ENCODE peak calls at places on chromosome X, in eight cellular contexts. X is HL-60, W is HCT116, D is Panc1, Y is GM12891, Z is HepG2, V is GM12892, B is stomach. J is an unnamed sample.

GRCh38 chrX:40153335-40154221 is 55.8 kb upstream of the BCOR start:
- DNase-seq in X (peak), W (no peak), D (no peak), Y (no peak), Z (no peak), V (no peak), B (peak), J (peak)

GRCh38 chrX:40552768-40553167 is 28.0 kb upstream of the ATP6AP2 start:
- DNase-seq in X (peak), W (no peak), D (no peak), Y (no peak), Z (no peak), V (no peak), B (no peak), J (no peak)

GRCh38 chrX:63424063-63424462 is 72.9 kb upstream of the SPIN4 start:
- DNase-seq in X (no peak), W (peak), D (no peak), Y (no peak), Z (no peak), V (no peak), B (no peak), J (no peak)

GRCh38 chrX:2642791-2643190 is 48.3 kb upstream of the CD99 start:
- DNase-seq in X (no peak), W (no peak), D (no peak), Y (no peak), Z (no peak), V (no peak), B (no peak), J (no peak)

GRCh38 chrX:103879339-103879738 is 47.3 kb upstream of the RAB9B start:
- DNase-seq in X (no peak), W (no peak), D (no peak), Y (no peak), Z (no peak), V (no peak), B (no peak), J (no peak)

GRCh38 chrX:105462191-105462590 is 241.7 kb upstream of the TEX13A start:
- DNase-seq in X (no peak), W (no peak), D (no peak), Y (no peak), Z (no peak), V (no peak), B (no peak), J (no peak)

GRCh38 chrX:154004315-154004714 is 15.4 kb downstream of the IRAK1 start:
- DNase-seq in X (no peak), W (no peak), D (no peak), Y (no peak), Z (no peak), V (no peak), B (no peak), J (no peak)

GRCh38 chrX:116204947-116205346 is 34.4 kb downstream of the AGTR2 start:
- DNase-seq in X (no peak), W (peak), D (no peak), Y (no peak), Z (peak), V (no peak), B (no peak), J (no peak)

GRCh38 chrX:151982217-151982616 is 7.7 kb upstream of the GABRE start:
- DNase-seq in X (no peak), W (no peak), D (no peak), Y (no peak), Z (peak), V (no peak), B (no peak), J (no peak)

GRCh38 chrX:9182041-9182440 is 148.1 kb upstream of the FAM9B start:
- DNase-seq in X (no peak), W (no peak), D (no peak), Y (no peak), Z (no peak), V (no peak), B (no peak), J (no peak)

GRCh38 chrX:118552501-118552900 is 56.9 kb downstream of the DOCK11 start:
- DNase-seq in X (no peak), W (peak), D (no peak), Y (no peak), Z (no peak), V (no peak), B (no peak), J (peak)

GRCh38 chrX:634306-634958 is 3.8 kb downstream of the SHOX start:
- DNase-seq in X (no peak), W (no peak), D (no peak), Y (no peak), Z (no peak), V (no peak), B (peak), J (peak)

GRCh38 chrX:154717824-154718223 is 33.1 kb downstream of the GAB3 start:
- DNase-seq in X (peak), W (no peak), D (no peak), Y (no peak), Z (no peak), V (no peak), B (no peak), J (no peak)

GRCh38 chrX:29285670-29286069 is 698.4 kb downstream of the IL1RAPL1 start:
- DNase-seq in X (no peak), W (no peak), D (no peak), Y (no peak), Z (no peak), V (no peak), B (no peak), J (no peak)

GRCh38 chrX:37905436-37906147 is 58.2 kb upstream of the DYNLT3 start:
- DNase-seq in X (no peak), W (no peak), D (no peak), Y (no peak), Z (no peak), V (no peak), B (peak), J (no peak)

GRCh38 chrX:2325076-2325784 is 175.5 kb downstream of the DHRSX start:
- DNase-seq in X (peak), W (no peak), D (no peak), Y (no peak), Z (no peak), V (peak), B (peak), J (peak)

GRCh38 chrX:15749642-15750610 is 11.9 kb downstream of the CA5B start:
- DNase-seq in X (peak), W (no peak), D (no peak), Y (no peak), Z (no peak), V (no peak), B (peak), J (no peak)

GRCh38 chrX:52082578-52082977 is 13.6 kb upstream of the MAGED4B start:
- DNase-seq in X (no peak), W (no peak), D (no peak), Y (no peak), Z (no peak), V (no peak), B (no peak), J (no peak)

GRCh38 chrX:56232221-56233082 is at the start of gene KLF8:
- DNase-seq in X (peak), W (peak), D (no peak), Y (no peak), Z (no peak), V (peak), B (peak), J (peak)
- TF ChIP-seq POLR2AphosphoS5 in X (no peak), W (no peak), D (no peak), Y (no peak), Z (no peak), V (no peak), B (peak), J (peak)

GRCh38 chrX:141405486-141405877 is 163.2 kb upstream of the SPANXC start:
- DNase-seq in X (no peak), W (no peak), D (no peak), Y (no peak), Z (no peak), V (no peak), B (no peak), J (no peak)

GRCh38 chrX:141402897-141403610 is 160.7 kb upstream of the SPANXC start:
- DNase-seq in X (no peak), W (no peak), D (no peak), Y (no peak), Z (no peak), V (no peak), B (no peak), J (peak)

DNA sequence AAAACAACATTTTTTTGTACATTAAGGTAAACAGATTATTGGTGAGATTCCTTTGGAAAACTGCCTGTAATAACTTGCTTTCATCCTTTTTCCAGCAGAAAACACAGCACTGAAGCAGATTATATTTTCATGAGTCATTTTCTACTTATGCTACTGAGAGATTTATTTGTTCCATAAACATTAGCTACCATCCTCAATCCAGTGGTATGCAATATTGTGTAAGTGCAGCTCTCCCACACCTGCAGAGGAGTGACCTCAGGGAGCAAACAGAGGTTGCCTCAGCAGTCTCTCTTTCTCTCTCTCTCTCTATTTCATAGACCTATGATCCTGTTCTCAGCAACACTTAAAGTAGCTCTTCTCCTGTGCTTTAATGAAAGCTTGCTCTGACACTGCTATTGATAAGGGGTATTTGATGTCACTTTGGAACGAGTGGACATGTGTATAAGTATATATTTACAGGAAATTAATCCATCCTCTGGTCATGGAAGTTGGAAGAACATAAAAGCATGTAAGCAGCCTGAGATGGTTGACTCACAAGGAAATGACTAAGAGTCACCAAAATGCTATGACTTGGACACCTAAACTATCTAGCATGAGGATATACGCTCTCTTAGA is 163.7 kb upstream of the SPANXC start:
- DNase-seq in X (no peak), W (no peak), D (peak), Y (no peak), Z (no peak), V (no peak), B (no peak), J (no peak)
- TF ChIP-seq POLR2AphosphoS5 in X (no peak), W (no peak), D (no peak), Y (no peak), Z (no peak), V (no peak), B (no peak), J (no peak)

GRCh38 chrX:68827256-68827655 is 1.6 kb upstream of the EFNB1 start:
- DNase-seq in X (no peak), W (no peak), D (no peak), Y (no peak), Z (no peak), V (peak), B (no peak), J (peak)

GRCh38 chrX:68829594-68830485 is 1.0 kb downstream of the EFNB1 start:
- DNase-seq in X (no peak), W (no peak), D (no peak), Y (no peak), Z (no peak), V (peak), B (no peak), J (peak)

GRCh38 chrX:68830486-68831404 is 1.9 kb downstream of the EFNB1 start:
- DNase-seq in X (no peak), W (no peak), D (no peak), Y (no peak), Z (no peak), V (peak), B (no peak), J (peak)

GRCh38 chrX:68827848-68828562 is 816 bp upstream of the EFNB1 start:
- DNase-seq in X (peak), W (peak), D (peak), Y (no peak), Z (peak), V (peak), B (peak), J (peak)

DNA sequence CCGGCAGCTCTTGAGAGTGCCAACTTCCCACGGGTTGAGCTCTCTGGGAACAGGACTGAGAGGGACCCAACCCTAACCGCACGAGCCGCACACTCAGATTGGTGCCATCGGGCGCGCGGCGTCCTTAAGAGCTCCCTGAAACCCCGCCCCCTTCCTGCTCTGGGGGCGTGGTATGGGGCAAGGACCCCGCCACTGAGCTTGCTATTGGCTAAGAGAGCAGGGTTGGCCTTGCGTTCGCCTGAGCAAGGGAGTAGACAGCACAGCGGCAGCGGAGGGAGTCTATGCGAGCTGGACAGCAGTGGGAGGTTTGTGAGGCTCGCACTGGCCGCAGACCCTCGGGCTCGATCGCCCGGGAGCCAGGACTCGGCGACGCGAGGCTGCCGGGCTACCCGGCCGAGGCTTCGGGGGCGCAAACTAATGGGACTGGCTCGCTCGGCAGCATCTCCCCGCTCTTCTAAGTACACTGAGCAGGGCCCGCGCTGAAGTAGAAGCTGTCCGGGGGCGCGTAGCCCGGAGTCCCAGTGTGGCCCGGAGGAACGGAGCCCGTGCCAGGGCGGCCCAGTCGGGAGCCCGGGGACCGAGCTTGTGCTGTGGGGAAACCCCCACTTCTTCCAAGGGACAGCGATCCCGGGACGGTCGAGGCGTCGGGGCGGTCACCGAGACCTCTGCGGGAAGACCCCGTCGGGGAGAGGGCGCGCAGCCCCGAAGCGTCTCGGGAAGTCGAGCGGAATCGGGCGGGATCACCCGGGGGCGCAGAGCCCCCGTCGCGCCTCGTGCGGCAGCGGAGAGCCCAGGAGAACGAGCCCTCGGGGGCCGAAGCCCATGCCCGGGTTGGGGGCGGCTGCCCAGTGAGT is at the start of gene EFNB1:
- DNase-seq in X (peak), W (peak), D (peak), Y (peak), Z (peak), V (peak), B (peak), J (peak)
- TF ChIP-seq POLR2AphosphoS5 in X (peak), W (peak), D (peak), Y (no peak), Z (peak), V (no peak), B (peak), J (peak)

GRCh38 chrX:110723844-110724243 is 71.8 kb downstream of the CHRDL1 start:
- DNase-seq in X (no peak), W (no peak), D (no peak), Y (no peak), Z (no peak), V (no peak), B (no peak), J (no peak)
- TF ChIP-seq POLR2AphosphoS5 in X (no peak), W (no peak), D (no peak), Y (no peak), Z (no peak), V (no peak), B (no peak), J (no peak)

DNA sequence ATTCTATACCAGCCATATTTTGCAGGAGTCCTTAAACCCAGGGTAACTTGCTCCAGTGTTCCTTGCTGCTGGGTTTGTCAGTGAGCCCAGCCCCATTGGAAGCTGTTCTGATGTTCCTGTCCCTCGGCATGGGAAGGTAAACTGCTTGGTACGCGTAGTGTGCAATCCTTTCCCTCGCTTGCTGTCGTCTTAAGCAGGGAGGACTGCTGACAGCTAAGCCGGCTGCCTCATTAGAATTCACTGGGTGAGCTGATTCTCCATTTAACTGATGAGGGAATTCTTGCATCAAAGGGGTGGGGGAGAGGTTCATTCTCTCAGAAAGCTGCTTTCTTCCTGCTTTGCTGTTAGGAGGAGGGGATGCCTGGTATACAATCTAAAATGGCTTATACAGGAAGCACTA is 164.6 kb downstream of the MID1IP1 start:
- DNase-seq in X (no peak), W (no peak), D (no peak), Y (no peak), Z (no peak), V (no peak), B (no peak), J (no peak)
- TF ChIP-seq POLR2AphosphoS5 in X (no peak), W (no peak), D (no peak), Y (no peak), Z (no peak), V (no peak), B (no peak), J (no peak)

J was measured in sigmoid colon.